ENCODE peak calls at places on chromosomes 12 and 14, in ten cellular contexts. W is heart left ventricle; D is SJCRH30; Y is coronary artery; H is A549; O is cardiac fibroblast; R is SK-N-SH; U is neural progenitor cell; T is CD4-positive, alpha-beta memory T cell; A is GM23248. P is an unnamed sample.

GRCh38 chr12:94536040-94536965 is 76.6 kb upstream of the CEP83 start:
- DNase-seq in U (no peak), W (no peak), O (no peak), H (no peak), Y (no peak), T (no peak), A (no peak), R (no peak), D (no peak), P (no peak)

GRCh38 chr12:128612150-128612850 is 211.5 kb downstream of the SLC15A4 start:
- DNase-seq in W (no peak), U (no peak), A (no peak), T (no peak), D (no peak), H (no peak), O (no peak), R (no peak), Y (no peak), P (no peak)

GRCh38 chr14:53742226-53742607 is 214.4 kb downstream of the BMP4 start:
- DNase-seq in A (no peak), Y (no peak), D (no peak), U (peak; percentile 59), O (no peak), T (no peak), R (no peak), H (no peak), W (no peak), P (no peak)

GRCh38 chr12:68521848-68522502 is 88.7 kb upstream of the RAP1B start:
- DNase-seq in U (no peak), W (no peak), R (no peak), O (no peak), Y (no peak), T (no peak), D (no peak), H (no peak), A (peak; percentile 47), P (no peak)

GRCh38 chr12:60920841-60921495 is 1325.1 kb downstream of the SLC16A7 start:
- DNase-seq in A (no peak), U (no peak), T (no peak), D (no peak), R (no peak), Y (no peak), O (no peak), H (peak; percentile 14), W (no peak), P (no peak)

GRCh38 chr12:38983117-38983571 is 77.8 kb upstream of the CPNE8 start:
- DNase-seq in T (no peak), A (no peak), U (no peak), H (peak; percentile 29), O (no peak), W (no peak), Y (no peak), R (no peak), D (no peak), P (no peak)

GRCh38 chr12:106774808-106775524 is 484 bp downstream of the RIC8B start:
- DNase-seq in T (no peak), H (no peak), O (no peak), Y (no peak), D (peak; percentile 29), W (no peak), R (peak; percentile 74), A (no peak), U (no peak), P (no peak)

GRCh38 chr12:48004941-48005749 is 869 bp upstream of the COL2A1 start:
- DNase-seq in Y (no peak), R (no peak), O (no peak), D (no peak), H (no peak), U (peak; percentile 65), T (no peak), W (no peak), A (no peak), P (no peak)

GRCh38 chr14:55136868-55137785 is 8.1 kb downstream of the LGALS3 start:
- DNase-seq in O (peak; percentile 97), H (no peak), R (peak; percentile 39), D (no peak), Y (peak; percentile 85), U (no peak), T (no peak), A (peak; percentile 85), W (peak; percentile 90), P (peak; percentile 79)

GRCh38 chr12:55938826-55939501 is 8.0 kb downstream of the DGKA start:
- DNase-seq in D (no peak), W (no peak), T (no peak), A (peak; percentile 30), O (no peak), U (no peak), R (no peak), H (no peak), Y (no peak), P (no peak)

GRCh38 chr12:114011711-114012110 is 45.6 kb upstream of the RBM19 start:
- DNase-seq in A (no peak), R (no peak), O (no peak), H (no peak), Y (no peak), W (no peak), T (no peak), D (no peak), U (no peak), P (no peak)

GRCh38 chr12:123715151-123715676 is 3.1 kb downstream of the ATP6V0A2 start:
- DNase-seq in R (no peak), H (no peak), D (no peak), T (no peak), W (no peak), A (peak; percentile 21), O (no peak), Y (no peak), U (no peak), P (no peak)

GRCh38 chr12:123712780-123713319 is 697 bp downstream of the ATP6V0A2 start:
- DNase-seq in W (no peak), T (no peak), Y (no peak), R (no peak), A (peak; percentile 45), U (no peak), O (peak; percentile 5), H (peak; percentile 7), D (no peak), P (no peak)

GRCh38 chr12:123714302-123714627 is 2.1 kb downstream of the ATP6V0A2 start:
- DNase-seq in D (no peak), R (no peak), H (no peak), O (no peak), Y (no peak), U (no peak), W (no peak), A (no peak), T (no peak), P (no peak)

GRCh38 chr12:123713398-123714301 is 1.5 kb downstream of the ATP6V0A2 start:
- DNase-seq in T (peak; percentile 14), W (no peak), Y (no peak), O (peak; percentile 14), H (no peak), A (peak; percentile 48), D (no peak), U (no peak), R (peak; percentile 27), P (no peak)
- H3K4me3 ChIP-seq in T (peak overlapping the region; percentile 27), W (peak overlapping the region; percentile 97), Y (peak overlapping the region; percentile 93), O (peak overlapping the region; percentile 99), H (peak overlapping the region; percentile 84), A (peak overlapping the region; percentile 90), D (peak overlapping the region; percentile 95), U (peak overlapping the region; percentile 78), R (peak overlapping the region; percentile 92), P (peak overlapping the region; percentile 92)

GRCh38 chr12:59321278-59321677 is 274.6 kb upstream of the SLC16A7 start:
- DNase-seq in Y (no peak), O (no peak), U (no peak), D (no peak), W (no peak), R (no peak), T (no peak), H (no peak), A (no peak), P (no peak)
- H3K4me3 ChIP-seq in Y (no peak overlapping the region), O (no peak overlapping the region), U (no peak overlapping the region), D (no peak overlapping the region), W (no peak overlapping the region), R (no peak overlapping the region), T (no peak overlapping the region), H (no peak overlapping the region), A (no peak overlapping the region), P (no peak overlapping the region)

GRCh38 chr12:30792085-30792484 is 37.3 kb upstream of the CAPRIN2 start:
- DNase-seq in O (no peak), Y (no peak), W (no peak), T (no peak), U (no peak), A (no peak), R (no peak), D (no peak), H (no peak), P (no peak)
- H3K4me3 ChIP-seq in O (no peak overlapping the region), Y (no peak overlapping the region), W (no peak overlapping the region), T (no peak overlapping the region), U (no peak overlapping the region), A (no peak overlapping the region), R (no peak overlapping the region), D (no peak overlapping the region), H (no peak overlapping the region), P (no peak overlapping the region)

GRCh38 chr12:57092529-57092862 is 3.6 kb downstream of the NAB2 start:
- DNase-seq in R (peak; percentile 3), H (no peak), Y (no peak), T (no peak), U (no peak), W (peak; percentile 15), A (no peak), D (no peak), O (no peak), P (no peak)

GRCh38 chr12:57091633-57092528 is 3.0 kb downstream of the NAB2 start:
- DNase-seq in Y (no peak), O (no peak), U (no peak), D (peak; percentile 51), H (no peak), R (peak; percentile 7), T (no peak), W (peak; percentile 24), A (no peak), P (no peak)

GRCh38 chr12:57089259-57090245 is 638 bp downstream of the NAB2 start:
- DNase-seq in H (no peak), R (peak; percentile 69), A (peak; percentile 73), Y (peak; percentile 87), U (peak; percentile 64), O (peak; percentile 85), D (peak; percentile 97), W (peak; percentile 89), T (peak; percentile 26), P (no peak)

GRCh38 chr12:57090456-57090855 is 1.5 kb downstream of the NAB2 start:
- DNase-seq in A (peak; percentile 51), O (no peak), D (peak; percentile 39), U (no peak), T (no peak), R (peak; percentile 22), H (no peak), W (peak; percentile 23), Y (no peak), P (no peak)

DNA sequence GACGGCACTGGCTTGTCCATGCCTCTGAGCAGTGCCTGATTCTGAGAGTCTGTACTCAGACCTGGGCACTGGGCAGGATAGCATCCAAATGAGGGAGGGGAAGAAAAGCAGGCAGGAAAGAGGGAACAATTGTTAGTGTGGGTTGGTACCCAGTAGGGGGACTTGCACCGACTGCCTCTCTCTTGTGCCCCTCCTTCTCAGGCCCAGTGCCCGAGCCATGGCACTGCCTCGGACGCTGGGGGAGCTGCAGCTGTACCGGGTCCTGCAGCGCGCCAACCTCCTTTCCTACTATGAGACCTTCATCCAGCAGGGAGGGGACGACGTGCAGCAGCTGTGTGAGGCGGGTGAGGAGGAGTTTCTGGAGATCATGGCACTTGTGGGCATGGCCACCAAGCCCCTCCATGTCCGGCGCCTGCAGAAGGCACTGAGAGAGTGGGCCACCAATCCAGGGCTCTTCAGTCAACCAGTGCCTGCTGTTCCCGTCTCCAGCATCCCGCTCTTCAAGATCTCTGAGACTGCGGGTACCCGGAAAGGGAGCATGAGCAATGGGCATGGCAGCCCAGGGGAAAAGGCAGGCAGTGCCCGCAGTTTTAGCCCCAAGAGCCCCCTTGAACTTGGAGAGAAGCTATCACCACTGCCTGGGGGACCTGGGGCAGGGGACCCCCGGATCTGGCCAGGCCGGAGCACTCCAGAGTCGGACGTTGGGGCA is 2.2 kb downstream of the NAB2 start:
- DNase-seq in W (peak; percentile 35), T (no peak), A (peak; percentile 78), U (no peak), H (no peak), D (no peak), Y (no peak), O (peak; percentile 49), R (peak; percentile 15), P (no peak)
- H3K4me3 ChIP-seq in W (peak overlapping the region; percentile 81), T (no peak overlapping the region), A (peak overlapping the region; percentile 93), U (peak overlapping the region; percentile 63), H (no peak overlapping the region), D (no peak overlapping the region), Y (peak overlapping the region; percentile 97), O (peak overlapping the region; percentile 89), R (peak overlapping the region; percentile 77), P (peak overlapping the region; percentile 94)